ENCODE peak calls at places on chromosomes 11 and 22, in four cellular contexts. One of them, this sample, is unnamed.

GRCh38 chr11:114290503-114291239 is 5.5 kb upstream of the NNMT start:
- DNase-seq in H1: no peak
- DNase-seq in mesenchymal stem cell: peak
- DNase-seq in neuronal stem cell: no peak
- DNase-seq in this sample: no peak

GRCh38 chr22:24232725-24233124 is 12.2 kb downstream of the GGT5 start:
- DNase-seq in neuronal stem cell: no peak
- DNase-seq in H1: no peak
- DNase-seq in mesenchymal stem cell: no peak
- DNase-seq in this sample: no peak

GRCh38 chr22:41491379-41492100 is 22.6 kb downstream of the ACO2 start:
- DNase-seq in H1: no peak
- DNase-seq in mesenchymal stem cell: no peak
- DNase-seq in neuronal stem cell: no peak
- DNase-seq in this sample: no peak

GRCh38 chr11:47409440-47410403 is 1.3 kb downstream of the SLC39A13 start:
- DNase-seq in mesenchymal stem cell: peak
- DNase-seq in neuronal stem cell: no peak
- DNase-seq in H1: no peak
- DNase-seq in this sample: no peak

GRCh38 chr11:76787271-76787670 is 4.1 kb downstream of the TSKU start:
- DNase-seq in neuronal stem cell: no peak
- DNase-seq in H1: no peak
- DNase-seq in mesenchymal stem cell: no peak
- DNase-seq in this sample: no peak

GRCh38 chr11:69371731-69372588 is 78.0 kb downstream of the MYEOV start:
- DNase-seq in H1: no peak
- DNase-seq in neuronal stem cell: no peak
- DNase-seq in mesenchymal stem cell: no peak
- DNase-seq in this sample: peak

GRCh38 chr11:8567597-8568198 is 26.3 kb downstream of the STK33 start:
- DNase-seq in neuronal stem cell: no peak
- DNase-seq in H1: no peak
- DNase-seq in mesenchymal stem cell: no peak
- DNase-seq in this sample: no peak

GRCh38 chr22:43811777-43812148 is 342 bp downstream of the EFCAB6 start:
- DNase-seq in H1: no peak
- DNase-seq in mesenchymal stem cell: peak
- DNase-seq in neuronal stem cell: no peak
- DNase-seq in this sample: no peak

GRCh38 chr22:50672471-50673230 is at the start of gene SHANK3:
- DNase-seq in H1: no peak
- DNase-seq in neuronal stem cell: no peak
- DNase-seq in mesenchymal stem cell: no peak
- DNase-seq in this sample: no peak

GRCh38 chr11:44611088-44611487 is 45.6 kb downstream of the CD82 start:
- DNase-seq in H1: no peak
- DNase-seq in mesenchymal stem cell: no peak
- DNase-seq in neuronal stem cell: no peak
- DNase-seq in this sample: no peak

GRCh38 chr22:49525776-49526535 is 301.7 kb downstream of the BRD1 start:
- DNase-seq in mesenchymal stem cell: no peak
- DNase-seq in H1: no peak
- DNase-seq in neuronal stem cell: no peak
- DNase-seq in this sample: no peak

GRCh38 chr22:35480143-35480542 is 60.5 kb upstream of the RASD2 start:
- DNase-seq in neuronal stem cell: no peak
- DNase-seq in H1: no peak
- DNase-seq in mesenchymal stem cell: peak
- DNase-seq in this sample: peak

GRCh38 chr11:65440831-65441499 is 18.4 kb downstream of the NEAT1 start:
- DNase-seq in neuronal stem cell: no peak
- DNase-seq in H1: no peak
- DNase-seq in mesenchymal stem cell: peak
- DNase-seq in this sample: no peak

GRCh38 chr22:27247691-27248434 is 553.7 kb downstream of the MN1 start:
- DNase-seq in mesenchymal stem cell: no peak
- DNase-seq in H1: no peak
- DNase-seq in neuronal stem cell: no peak
- DNase-seq in this sample: no peak

GRCh38 chr11:63099555-63099954 is 44.5 kb downstream of the SLC22A24 start:
- DNase-seq in mesenchymal stem cell: no peak
- DNase-seq in neuronal stem cell: no peak
- DNase-seq in H1: no peak
- DNase-seq in this sample: no peak

GRCh38 chr11:71065794-71066193 is 186.6 kb downstream of the SHANK2 start:
- DNase-seq in neuronal stem cell: no peak
- DNase-seq in H1: no peak
- DNase-seq in mesenchymal stem cell: no peak
- DNase-seq in this sample: no peak

GRCh38 chr11:130861902-130862552 is 54.3 kb downstream of the SNX19 start:
- DNase-seq in mesenchymal stem cell: peak
- DNase-seq in neuronal stem cell: peak
- DNase-seq in H1: peak
- DNase-seq in this sample: peak

GRCh38 chr11:64357904-64358535 is 942 bp upstream of the RPS6KA4 start:
- DNase-seq in H1: no peak
- DNase-seq in neuronal stem cell: no peak
- DNase-seq in mesenchymal stem cell: peak
- DNase-seq in this sample: no peak

GRCh38 chr11:819943-820649 is 1.4 kb downstream of the PNPLA2 start:
- DNase-seq in H1: no peak
- DNase-seq in mesenchymal stem cell: peak
- DNase-seq in neuronal stem cell: no peak
- DNase-seq in this sample: peak

GRCh38 chr11:819129-819931 is 616 bp downstream of the PNPLA2 start:
- DNase-seq in H1: no peak
- DNase-seq in mesenchymal stem cell: peak
- DNase-seq in neuronal stem cell: peak
- DNase-seq in this sample: peak

GRCh38 chr11:816433-816779 is 2.3 kb upstream of the PNPLA2 start:
- DNase-seq in H1: no peak
- DNase-seq in mesenchymal stem cell: no peak
- DNase-seq in neuronal stem cell: no peak
- DNase-seq in this sample: no peak

GRCh38 chr11:820655-821512 is 2.2 kb downstream of the PNPLA2 start:
- DNase-seq in H1: no peak
- DNase-seq in neuronal stem cell: no peak
- DNase-seq in mesenchymal stem cell: peak
- DNase-seq in this sample: no peak

DNA sequence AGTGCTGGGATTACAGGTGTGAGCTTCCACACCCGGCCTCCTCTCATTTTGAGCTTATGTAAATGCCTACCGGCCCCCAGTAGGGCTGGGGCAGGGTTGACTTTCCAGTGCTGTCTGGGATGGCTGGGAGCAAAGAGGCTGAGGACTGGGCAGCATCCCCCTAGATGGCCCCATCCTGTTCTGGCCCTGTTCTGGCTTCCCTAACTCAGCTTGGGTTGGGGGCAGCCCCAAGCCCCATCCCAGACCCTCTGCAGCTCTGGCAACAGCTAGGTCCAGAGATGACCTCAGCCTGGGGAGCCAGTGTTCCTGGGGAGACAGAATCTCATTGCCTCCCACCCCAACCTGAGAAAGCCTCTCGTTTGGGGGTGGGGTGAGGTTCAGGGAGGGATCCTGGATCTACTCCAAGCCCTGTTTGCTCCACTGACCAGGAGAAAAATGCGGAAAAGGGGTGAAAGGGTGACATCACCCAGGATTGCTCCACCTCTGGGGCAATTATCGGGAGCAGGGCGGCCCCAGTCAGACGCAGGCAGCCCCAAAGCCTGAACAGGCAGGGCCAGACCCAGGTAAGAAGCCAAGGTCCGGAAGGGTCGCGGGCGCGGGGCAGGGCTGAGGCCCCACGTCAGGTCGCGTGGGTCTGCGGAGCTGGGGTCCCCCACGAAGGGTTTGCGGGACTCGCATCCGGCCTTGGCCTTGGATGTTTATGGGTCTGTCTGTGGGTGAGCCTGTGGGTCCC is at the start of gene PNPLA2:
- DNase-seq in H1: no peak
- DNase-seq in neuronal stem cell: no peak
- DNase-seq in mesenchymal stem cell: no peak
- DNase-seq in this sample: no peak
- H2BK12ac ChIP-seq in H1: peak
- H2BK12ac ChIP-seq in neuronal stem cell: peak
- H2BK12ac ChIP-seq in mesenchymal stem cell: peak
- H2BK12ac ChIP-seq in this sample: no peak

DNA sequence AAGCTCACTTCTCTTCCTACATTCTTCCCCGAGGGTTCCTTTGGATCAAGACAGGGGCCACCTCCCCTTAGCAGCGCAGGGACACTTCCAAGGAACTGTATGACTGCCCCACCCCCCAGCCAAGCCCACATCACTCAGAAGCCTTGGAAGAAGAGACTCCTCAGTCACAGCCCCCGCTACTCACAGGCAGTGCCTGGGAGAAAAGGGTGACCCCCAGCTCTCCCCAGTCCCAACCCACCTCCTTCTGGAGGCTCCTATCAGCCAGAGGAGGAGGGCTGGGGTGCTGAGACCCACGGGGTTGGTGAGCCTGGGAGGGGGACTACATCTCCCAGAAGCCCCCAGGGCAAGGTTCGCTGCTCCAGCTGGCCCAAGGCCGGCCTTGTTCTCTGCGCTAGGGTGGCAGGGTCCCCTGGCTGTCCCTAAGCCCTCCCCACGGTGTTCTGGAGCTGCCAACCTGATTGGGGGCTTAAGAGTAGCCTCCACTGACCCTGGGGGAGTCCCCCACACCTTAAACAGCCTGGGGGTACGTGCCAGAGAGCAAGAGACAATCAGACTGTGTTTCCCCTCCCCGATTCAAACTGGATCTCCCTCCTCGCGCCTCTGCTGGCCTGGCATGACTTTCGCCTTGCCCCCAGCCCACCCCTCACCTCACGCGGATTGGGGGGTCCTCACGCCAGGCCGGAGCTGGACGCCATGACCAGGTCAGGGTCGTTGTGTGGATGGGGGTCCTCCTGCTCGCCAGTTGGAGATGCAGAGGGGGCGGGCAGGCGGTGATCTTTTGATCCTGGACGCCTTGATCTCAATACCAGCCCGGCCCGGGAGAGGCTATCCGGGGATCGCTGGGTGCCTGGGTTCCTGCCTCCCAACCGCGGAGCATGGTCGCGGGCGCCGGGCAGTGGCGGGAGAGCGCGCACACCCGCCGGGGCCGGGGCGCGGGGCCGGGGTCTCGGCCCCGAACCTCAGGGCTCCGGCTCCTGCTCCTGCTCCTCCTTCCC is 838 bp downstream of the BCL9L start:
- DNase-seq in neuronal stem cell: no peak
- DNase-seq in H1: no peak
- DNase-seq in mesenchymal stem cell: peak
- DNase-seq in this sample: peak
- H2BK15ac ChIP-seq in neuronal stem cell: peak
- H2BK15ac ChIP-seq in H1: no peak
- H2BK15ac ChIP-seq in mesenchymal stem cell: peak
- H2BK15ac ChIP-seq in this sample: no peak

DNA sequence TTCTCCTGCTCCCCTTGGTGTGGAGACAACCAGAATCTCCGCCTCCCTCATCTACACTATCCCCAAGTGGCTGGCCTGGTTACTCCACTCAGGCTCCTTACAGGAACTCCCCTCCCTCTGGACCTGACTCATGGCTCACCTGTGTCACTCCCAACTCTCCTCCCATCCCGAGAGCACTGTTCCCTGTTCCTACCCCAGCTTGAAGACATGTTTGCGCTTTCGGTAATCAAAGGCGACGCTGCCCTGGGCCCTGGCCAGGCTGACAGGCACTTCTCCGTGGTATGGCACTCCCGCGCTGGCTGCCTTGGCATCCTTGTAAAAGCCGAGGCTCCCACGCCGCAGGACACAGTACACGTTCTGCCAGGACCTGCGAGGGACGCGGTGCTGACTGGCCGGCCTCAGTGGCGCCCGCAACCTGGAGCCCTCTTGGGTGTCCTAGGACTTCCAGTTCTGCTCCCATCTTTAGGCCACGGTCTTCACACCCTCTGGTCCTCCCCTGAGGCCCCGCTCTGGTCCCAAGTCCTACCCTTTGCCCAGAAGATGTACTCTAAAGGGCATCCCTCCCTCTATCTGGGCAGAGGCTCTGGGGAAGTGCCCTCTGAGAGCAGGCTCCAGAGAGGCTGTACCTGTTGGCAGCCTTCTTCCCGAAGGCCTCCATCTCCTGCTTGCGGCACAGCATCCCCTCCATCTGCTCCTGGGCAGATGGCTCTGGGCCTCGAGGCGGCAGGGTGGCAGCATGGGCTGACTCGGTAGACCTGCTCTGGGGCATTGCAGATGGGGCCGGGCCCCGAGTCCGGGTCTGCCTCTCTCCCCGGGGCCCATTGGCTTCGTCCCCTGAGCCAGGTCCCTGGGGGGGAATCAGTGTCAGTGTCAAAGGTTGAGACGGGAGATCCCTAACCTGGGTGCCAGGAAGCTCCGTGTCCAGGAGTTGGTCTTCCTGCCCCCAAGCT is 9.4 kb upstream of the RBM4B start:
- DNase-seq in H1: no peak
- DNase-seq in neuronal stem cell: no peak
- DNase-seq in mesenchymal stem cell: no peak
- DNase-seq in this sample: no peak
- H2BK12ac ChIP-seq in H1: no peak
- H2BK12ac ChIP-seq in neuronal stem cell: no peak
- H2BK12ac ChIP-seq in mesenchymal stem cell: no peak
- H2BK12ac ChIP-seq in this sample: no peak

DNA sequence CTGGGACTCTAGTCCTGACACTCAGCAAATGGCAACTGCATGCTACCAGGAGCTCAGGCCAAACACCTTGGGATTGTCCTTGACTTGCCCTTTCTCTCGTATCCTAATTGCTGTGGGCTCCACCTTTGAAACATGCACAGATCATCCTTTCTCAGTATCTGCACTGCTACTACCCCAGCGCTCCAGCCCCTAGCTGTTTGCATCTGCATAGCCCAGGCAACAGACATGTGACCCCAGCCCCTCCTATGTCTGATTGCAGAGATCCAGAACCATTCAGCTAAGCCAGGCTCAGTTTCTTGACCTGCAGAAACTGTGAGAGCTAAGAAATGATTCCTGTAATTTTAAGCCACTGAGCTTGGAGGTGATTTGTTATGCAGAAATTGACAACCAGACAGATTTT is 140.3 kb downstream of the ST3GAL4 start:
- DNase-seq in H1: no peak
- DNase-seq in mesenchymal stem cell: no peak
- DNase-seq in neuronal stem cell: no peak
- DNase-seq in this sample: no peak
- H2BK15ac ChIP-seq in H1: peak
- H2BK15ac ChIP-seq in mesenchymal stem cell: no peak
- H2BK15ac ChIP-seq in neuronal stem cell: no peak
- H2BK15ac ChIP-seq in this sample: no peak

DNA sequence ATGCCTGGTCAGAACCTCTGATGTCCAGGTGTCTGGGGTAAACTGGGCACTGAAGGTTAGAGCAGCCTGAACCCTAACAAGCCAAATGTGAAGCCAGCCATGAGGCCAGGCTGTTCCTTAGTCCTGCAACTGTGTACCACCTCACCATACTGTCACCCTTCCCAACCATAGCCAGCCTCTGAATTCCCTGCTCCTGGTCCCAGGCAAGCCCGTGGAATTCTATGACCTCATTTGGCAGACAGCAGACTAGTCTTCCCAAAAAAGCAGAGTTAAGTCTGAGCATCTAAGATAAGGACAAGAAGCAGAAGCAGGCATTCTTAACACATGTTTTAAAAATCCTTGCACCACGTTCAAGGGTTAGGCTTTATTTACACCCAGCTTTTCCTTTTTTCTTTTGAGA is 134.8 kb downstream of the C11orf58 start:
- DNase-seq in mesenchymal stem cell: peak
- DNase-seq in neuronal stem cell: no peak
- DNase-seq in H1: no peak
- DNase-seq in this sample: no peak
- H2BK12ac ChIP-seq in mesenchymal stem cell: no peak
- H2BK12ac ChIP-seq in neuronal stem cell: no peak
- H2BK12ac ChIP-seq in H1: no peak
- H2BK12ac ChIP-seq in this sample: no peak